ENCODE peak calls at places on chromosomes 3 and 15, in seven cellular contexts. One of them, this sample, is unnamed.

GRCh38 chr15:98333206-98333605 is 315.1 kb upstream of the IGF1R start:
- DNase-seq in Calu3: no peak
- DNase-seq in Right ventricle myocardium superior: no peak
- DNase-seq in stimulated activated CD4-positive, alpha-beta T cell treated with anti-CD3 and anti-CD28 coated beads, Interleukin-2, amount 100 ng/mL, for 48 hours: no peak
- DNase-seq in activated T-helper 1 cell treated with anti-CD3 and anti-CD28 coated beads, Interleukin-12 subunit alpha, Interleukin-12 subunit beta, Interleukin-2, Interleukin-4 antibody, amounts not matched to agents 30 ng/mL and 10 ng/mL and 1 ng/mL, durations not matched to agents 14 hours and 24 hours and 36 hours: no peak
- DNase-seq in T-helper 9 cell: no peak
- DNase-seq in A549: no peak
- DNase-seq in this sample: no peak

GRCh38 chr3:141901914-141902313 is 25.5 kb downstream of the ATP1B3 start:
- DNase-seq in stimulated activated CD4-positive, alpha-beta T cell treated with anti-CD3 and anti-CD28 coated beads, Interleukin-2, amount 100 ng/mL, for 48 hours: no peak
- DNase-seq in T-helper 9 cell: no peak
- DNase-seq in Calu3: no peak
- DNase-seq in A549: no peak
- DNase-seq in Right ventricle myocardium superior: no peak
- DNase-seq in activated T-helper 1 cell treated with anti-CD3 and anti-CD28 coated beads, Interleukin-12 subunit alpha, Interleukin-12 subunit beta, Interleukin-2, Interleukin-4 antibody, amounts not matched to agents 30 ng/mL and 10 ng/mL and 1 ng/mL, durations not matched to agents 14 hours and 24 hours and 36 hours: no peak
- DNase-seq in this sample: no peak

GRCh38 chr3:124671123-124671522 is 59.1 kb upstream of the UMPS start:
- DNase-seq in Right ventricle myocardium superior: no peak
- DNase-seq in T-helper 9 cell: no peak
- DNase-seq in Calu3: no peak
- DNase-seq in activated T-helper 1 cell treated with anti-CD3 and anti-CD28 coated beads, Interleukin-12 subunit alpha, Interleukin-12 subunit beta, Interleukin-2, Interleukin-4 antibody, amounts not matched to agents 30 ng/mL and 10 ng/mL and 1 ng/mL, durations not matched to agents 14 hours and 24 hours and 36 hours: no peak
- DNase-seq in stimulated activated CD4-positive, alpha-beta T cell treated with anti-CD3 and anti-CD28 coated beads, Interleukin-2, amount 100 ng/mL, for 48 hours: no peak
- DNase-seq in A549: no peak
- DNase-seq in this sample: no peak

GRCh38 chr15:58770857-58771620 is at the start of gene MINDY2:
- DNase-seq in A549: peak; percentile 99
- DNase-seq in Calu3: peak; percentile 99
- DNase-seq in Right ventricle myocardium superior: peak; percentile 99
- DNase-seq in T-helper 9 cell: peak; percentile 86
- DNase-seq in activated T-helper 1 cell treated with anti-CD3 and anti-CD28 coated beads, Interleukin-12 subunit alpha, Interleukin-12 subunit beta, Interleukin-2, Interleukin-4 antibody, amounts not matched to agents 30 ng/mL and 10 ng/mL and 1 ng/mL, durations not matched to agents 14 hours and 24 hours and 36 hours: peak; percentile 94
- DNase-seq in stimulated activated CD4-positive, alpha-beta T cell treated with anti-CD3 and anti-CD28 coated beads, Interleukin-2, amount 100 ng/mL, for 48 hours: peak; percentile 90
- DNase-seq in this sample: peak; percentile 91

GRCh38 chr3:74267126-74267525 is 347.3 kb downstream of the CNTN3 start:
- DNase-seq in A549: no peak
- DNase-seq in Right ventricle myocardium superior: no peak
- DNase-seq in Calu3: no peak
- DNase-seq in stimulated activated CD4-positive, alpha-beta T cell treated with anti-CD3 and anti-CD28 coated beads, Interleukin-2, amount 100 ng/mL, for 48 hours: no peak
- DNase-seq in T-helper 9 cell: no peak
- DNase-seq in activated T-helper 1 cell treated with anti-CD3 and anti-CD28 coated beads, Interleukin-12 subunit alpha, Interleukin-12 subunit beta, Interleukin-2, Interleukin-4 antibody, amounts not matched to agents 30 ng/mL and 10 ng/mL and 1 ng/mL, durations not matched to agents 14 hours and 24 hours and 36 hours: no peak
- DNase-seq in this sample: no peak

GRCh38 chr3:135865085-135865484 is 100.4 kb upstream of the PPP2R3A start:
- DNase-seq in activated T-helper 1 cell treated with anti-CD3 and anti-CD28 coated beads, Interleukin-12 subunit alpha, Interleukin-12 subunit beta, Interleukin-2, Interleukin-4 antibody, amounts not matched to agents 30 ng/mL and 10 ng/mL and 1 ng/mL, durations not matched to agents 14 hours and 24 hours and 36 hours: no peak
- DNase-seq in T-helper 9 cell: no peak
- DNase-seq in Calu3: no peak
- DNase-seq in stimulated activated CD4-positive, alpha-beta T cell treated with anti-CD3 and anti-CD28 coated beads, Interleukin-2, amount 100 ng/mL, for 48 hours: no peak
- DNase-seq in A549: no peak
- DNase-seq in Right ventricle myocardium superior: no peak
- DNase-seq in this sample: no peak

GRCh38 chr15:38994310-38994709 is 429.7 kb upstream of the RASGRP1 start:
- DNase-seq in stimulated activated CD4-positive, alpha-beta T cell treated with anti-CD3 and anti-CD28 coated beads, Interleukin-2, amount 100 ng/mL, for 48 hours: no peak
- DNase-seq in Right ventricle myocardium superior: no peak
- DNase-seq in T-helper 9 cell: no peak
- DNase-seq in Calu3: no peak
- DNase-seq in activated T-helper 1 cell treated with anti-CD3 and anti-CD28 coated beads, Interleukin-12 subunit alpha, Interleukin-12 subunit beta, Interleukin-2, Interleukin-4 antibody, amounts not matched to agents 30 ng/mL and 10 ng/mL and 1 ng/mL, durations not matched to agents 14 hours and 24 hours and 36 hours: no peak
- DNase-seq in A549: no peak
- DNase-seq in this sample: peak; percentile 4

GRCh38 chr15:26842391-26842790 is 24.5 kb upstream of the GABRA5 start:
- DNase-seq in activated T-helper 1 cell treated with anti-CD3 and anti-CD28 coated beads, Interleukin-12 subunit alpha, Interleukin-12 subunit beta, Interleukin-2, Interleukin-4 antibody, amounts not matched to agents 30 ng/mL and 10 ng/mL and 1 ng/mL, durations not matched to agents 14 hours and 24 hours and 36 hours: no peak
- DNase-seq in Right ventricle myocardium superior: no peak
- DNase-seq in Calu3: no peak
- DNase-seq in A549: no peak
- DNase-seq in T-helper 9 cell: no peak
- DNase-seq in stimulated activated CD4-positive, alpha-beta T cell treated with anti-CD3 and anti-CD28 coated beads, Interleukin-2, amount 100 ng/mL, for 48 hours: no peak
- DNase-seq in this sample: no peak

GRCh38 chr3:105974381-105974780 is 105.6 kb upstream of the CBLB start:
- DNase-seq in A549: no peak
- DNase-seq in stimulated activated CD4-positive, alpha-beta T cell treated with anti-CD3 and anti-CD28 coated beads, Interleukin-2, amount 100 ng/mL, for 48 hours: no peak
- DNase-seq in activated T-helper 1 cell treated with anti-CD3 and anti-CD28 coated beads, Interleukin-12 subunit alpha, Interleukin-12 subunit beta, Interleukin-2, Interleukin-4 antibody, amounts not matched to agents 30 ng/mL and 10 ng/mL and 1 ng/mL, durations not matched to agents 14 hours and 24 hours and 36 hours: no peak
- DNase-seq in T-helper 9 cell: no peak
- DNase-seq in Calu3: no peak
- DNase-seq in Right ventricle myocardium superior: no peak
- DNase-seq in this sample: no peak

GRCh38 chr3:132343018-132343612 is 25.9 kb downstream of the ACP3 start:
- DNase-seq in Calu3: peak; percentile 72
- DNase-seq in Right ventricle myocardium superior: no peak
- DNase-seq in stimulated activated CD4-positive, alpha-beta T cell treated with anti-CD3 and anti-CD28 coated beads, Interleukin-2, amount 100 ng/mL, for 48 hours: no peak
- DNase-seq in activated T-helper 1 cell treated with anti-CD3 and anti-CD28 coated beads, Interleukin-12 subunit alpha, Interleukin-12 subunit beta, Interleukin-2, Interleukin-4 antibody, amounts not matched to agents 30 ng/mL and 10 ng/mL and 1 ng/mL, durations not matched to agents 14 hours and 24 hours and 36 hours: no peak
- DNase-seq in A549: peak; percentile 50
- DNase-seq in T-helper 9 cell: no peak
- DNase-seq in this sample: peak; percentile 31

GRCh38 chr15:89822951-89823701 is 8.5 kb upstream of the ANPEP start:
- DNase-seq in Right ventricle myocardium superior: no peak
- DNase-seq in stimulated activated CD4-positive, alpha-beta T cell treated with anti-CD3 and anti-CD28 coated beads, Interleukin-2, amount 100 ng/mL, for 48 hours: no peak
- DNase-seq in activated T-helper 1 cell treated with anti-CD3 and anti-CD28 coated beads, Interleukin-12 subunit alpha, Interleukin-12 subunit beta, Interleukin-2, Interleukin-4 antibody, amounts not matched to agents 30 ng/mL and 10 ng/mL and 1 ng/mL, durations not matched to agents 14 hours and 24 hours and 36 hours: no peak
- DNase-seq in A549: no peak
- DNase-seq in T-helper 9 cell: no peak
- DNase-seq in Calu3: no peak
- DNase-seq in this sample: no peak

GRCh38 chr15:33111051-33111451 is 83.5 kb downstream of the FMN1 start:
- DNase-seq in stimulated activated CD4-positive, alpha-beta T cell treated with anti-CD3 and anti-CD28 coated beads, Interleukin-2, amount 100 ng/mL, for 48 hours: no peak
- DNase-seq in activated T-helper 1 cell treated with anti-CD3 and anti-CD28 coated beads, Interleukin-12 subunit alpha, Interleukin-12 subunit beta, Interleukin-2, Interleukin-4 antibody, amounts not matched to agents 30 ng/mL and 10 ng/mL and 1 ng/mL, durations not matched to agents 14 hours and 24 hours and 36 hours: no peak
- DNase-seq in A549: no peak
- DNase-seq in Calu3: no peak
- DNase-seq in Right ventricle myocardium superior: no peak
- DNase-seq in T-helper 9 cell: no peak
- DNase-seq in this sample: no peak

GRCh38 chr15:101014276-101014675 is 95.1 kb downstream of the LRRK1 start:
- DNase-seq in activated T-helper 1 cell treated with anti-CD3 and anti-CD28 coated beads, Interleukin-12 subunit alpha, Interleukin-12 subunit beta, Interleukin-2, Interleukin-4 antibody, amounts not matched to agents 30 ng/mL and 10 ng/mL and 1 ng/mL, durations not matched to agents 14 hours and 24 hours and 36 hours: no peak
- DNase-seq in stimulated activated CD4-positive, alpha-beta T cell treated with anti-CD3 and anti-CD28 coated beads, Interleukin-2, amount 100 ng/mL, for 48 hours: no peak
- DNase-seq in A549: no peak
- DNase-seq in Right ventricle myocardium superior: no peak
- DNase-seq in T-helper 9 cell: no peak
- DNase-seq in Calu3: no peak
- DNase-seq in this sample: no peak

GRCh38 chr3:42996633-42997075 is 17.5 kb downstream of the GASK1A start:
- DNase-seq in stimulated activated CD4-positive, alpha-beta T cell treated with anti-CD3 and anti-CD28 coated beads, Interleukin-2, amount 100 ng/mL, for 48 hours: no peak
- DNase-seq in Right ventricle myocardium superior: peak; percentile 47
- DNase-seq in activated T-helper 1 cell treated with anti-CD3 and anti-CD28 coated beads, Interleukin-12 subunit alpha, Interleukin-12 subunit beta, Interleukin-2, Interleukin-4 antibody, amounts not matched to agents 30 ng/mL and 10 ng/mL and 1 ng/mL, durations not matched to agents 14 hours and 24 hours and 36 hours: no peak
- DNase-seq in A549: no peak
- DNase-seq in Calu3: no peak
- DNase-seq in T-helper 9 cell: no peak
- DNase-seq in this sample: no peak